ENCODE peak calls at places on chromosomes 6 and 20, in seven cellular contexts. H is psoas muscle; L is naive thymus-derived CD4-positive, alpha-beta T cell; V is lower lobe of right lung; A is uterus; P is transverse colon; Y is tibial nerve. X is an unnamed sample.

GRCh38 chr20:10671850-10672578 is 1.8 kb downstream of the JAG1 start:
- DNase-seq in H (peak; percentile 83), L (no peak), V (peak; percentile 76), A (peak; percentile 80), P (peak; percentile 74), Y (peak; percentile 62), X (no peak)

GRCh38 chr6:5181494-5182287 is 79.1 kb downstream of the LYRM4 start:
- DNase-seq in H (no peak), L (no peak), V (no peak), A (no peak), P (no peak), Y (no peak), X (no peak)

GRCh38 chr6:78062993-78063392 is 410.2 kb downstream of the MEI4 start:
- DNase-seq in H (no peak), L (no peak), V (no peak), A (no peak), P (no peak), Y (no peak), X (no peak)

GRCh38 chr6:69105288-69105687 is 470.2 kb downstream of the ADGRB3 start:
- DNase-seq in H (no peak), L (no peak), V (no peak), A (no peak), P (no peak), Y (no peak), X (no peak)

GRCh38 chr6:26270121-26270861 is 94.7 kb upstream of the BTN3A2 start:
- DNase-seq in H (no peak), L (no peak), V (no peak), A (no peak), P (no peak), Y (no peak), X (no peak)

GRCh38 chr6:132414761-132415160 is 13.5 kb upstream of the MOXD1 start:
- DNase-seq in H (no peak), L (no peak), V (no peak), A (no peak), P (no peak), Y (no peak), X (no peak)

GRCh38 chr6:106419900-106420299 is 59.4 kb downstream of the CRYBG1 start:
- DNase-seq in H (no peak), L (no peak), V (no peak), A (no peak), P (no peak), Y (no peak), X (no peak)

GRCh38 chr6:34138924-34139323 is 7.0 kb downstream of the GRM4 start:
- DNase-seq in H (no peak), L (no peak), V (no peak), A (no peak), P (no peak), Y (no peak), X (no peak)

GRCh38 chr20:37630161-37630560 is 63.7 kb upstream of the CTNNBL1 start:
- DNase-seq in H (no peak), L (no peak), V (no peak), A (no peak), P (no peak), Y (no peak), X (no peak)

GRCh38 chr6:18507561-18507960 is 120.4 kb downstream of the RNF144B start:
- DNase-seq in H (no peak), L (no peak), V (no peak), A (no peak), P (no peak), Y (no peak), X (no peak)

GRCh38 chr6:108961985-108962384 is 113.8 kb downstream of the ARMC2 start:
- DNase-seq in H (no peak), L (no peak), V (no peak), A (no peak), P (no peak), Y (no peak), X (no peak)

GRCh38 chr6:71983131-71983530 is 96.8 kb downstream of the RIMS1 start:
- DNase-seq in H (no peak), L (no peak), V (no peak), A (no peak), P (no peak), Y (no peak), X (no peak)

GRCh38 chr6:131631625-131632284 is 3.7 kb upstream of the MED23 start:
- DNase-seq in H (no peak), L (no peak), V (no peak), A (no peak), P (no peak), Y (no peak), X (no peak)

GRCh38 chr20:15196580-15197255 is 859.3 kb upstream of the FLRT3 start:
- DNase-seq in H (no peak), L (no peak), V (no peak), A (no peak), P (no peak), Y (no peak), X (no peak)

DNA sequence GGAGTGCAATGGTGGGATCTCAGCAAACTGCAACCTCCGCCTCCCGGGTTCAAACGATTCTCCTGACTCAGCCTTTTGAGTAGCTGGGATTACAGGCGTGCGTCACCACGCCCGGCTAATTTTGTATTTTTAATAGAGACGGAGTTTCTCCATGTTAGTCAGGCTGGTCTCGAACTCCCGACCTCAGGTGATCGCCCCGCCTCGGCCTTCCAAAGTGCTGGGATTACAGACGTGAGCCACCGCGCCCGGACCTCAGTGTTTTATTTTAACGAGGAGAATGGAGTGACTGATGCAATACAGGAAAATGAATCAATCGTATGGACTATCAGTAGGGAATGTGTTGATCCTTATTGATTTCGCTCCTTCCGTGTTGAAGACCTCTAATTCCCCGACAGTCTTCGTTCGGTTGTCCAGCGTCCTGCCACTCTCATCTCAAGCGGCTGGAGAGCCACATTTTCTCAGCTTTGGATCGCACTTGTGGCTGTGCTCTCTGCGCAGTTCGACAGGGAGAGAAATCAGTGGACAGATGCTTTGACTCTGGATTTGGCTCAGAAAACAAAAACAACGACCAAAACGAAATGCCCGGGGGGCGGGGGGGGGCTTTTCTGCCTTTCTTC is 166.2 kb downstream of the TRIM27 start:
- DNase-seq in H (no peak), L (no peak), V (no peak), A (no peak), P (no peak), Y (no peak), X (no peak)
- H3K27me3 ChIP-seq in H (no peaks in the 10 kb centered on the region), L (no peaks in the 10 kb centered on the region), V (peaks cover 70% of the 10 kb centered on the region), A (no peaks in the 10 kb centered on the region), P (peaks cover 44% of the 10 kb centered on the region), Y (peaks cover 31% of the 10 kb centered on the region), X (peaks cover 5% of the 10 kb centered on the region)

GRCh38 chr6:53824714-53825113 is 29.9 kb downstream of the LRRC1 start:
- DNase-seq in H (no peak), L (no peak), V (no peak), A (no peak), P (no peak), Y (no peak), X (no peak)
- H3K9me3 ChIP-seq in H (no peaks in the 10 kb centered on the region), L (no peaks in the 10 kb centered on the region), V (no peaks in the 10 kb centered on the region), A (no peaks in the 10 kb centered on the region), P (no peaks in the 10 kb centered on the region), Y (no peaks in the 10 kb centered on the region), X (no peaks in the 10 kb centered on the region)

GRCh38 chr6:134515976-134516375 is 198.1 kb upstream of the SGK1 start:
- DNase-seq in H (no peak), L (no peak), V (no peak), A (no peak), P (no peak), Y (no peak), X (no peak)

GRCh38 chr6:134519456-134519855 is 201.5 kb upstream of the SGK1 start:
- DNase-seq in H (no peak), L (peak; percentile 74), V (peak; percentile 67), A (no peak), P (no peak), Y (no peak), X (no peak)

GRCh38 chr6:134517145-134517658 is 199.3 kb upstream of the SGK1 start:
- DNase-seq in H (peak; percentile 67), L (no peak), V (peak; percentile 87), A (peak; percentile 37), P (no peak), Y (peak; percentile 51), X (no peak)

GRCh38 chr6:134516582-134516981 is 198.7 kb upstream of the SGK1 start:
- DNase-seq in H (no peak), L (no peak), V (no peak), A (no peak), P (no peak), Y (no peak), X (no peak)

GRCh38 chr6:134517863-134518262 is 200.0 kb upstream of the SGK1 start:
- DNase-seq in H (no peak), L (no peak), V (no peak), A (no peak), P (no peak), Y (no peak), X (no peak)
- H3K4me3 ChIP-seq in H (no peak overlapping the region), L (no peak overlapping the region), V (no peak overlapping the region), A (no peak overlapping the region), P (no peak overlapping the region), Y (no peak overlapping the region), X (no peak overlapping the region)

GRCh38 chr6:118720125-118720473 is 68.7 kb upstream of the CEP85L start:
- DNase-seq in H (no peak), L (no peak), V (no peak), A (no peak), P (no peak), Y (no peak), X (no peak)
- H3K27me3 ChIP-seq in H (no peaks in the 10 kb centered on the region), L (no peaks in the 10 kb centered on the region), V (no peaks in the 10 kb centered on the region), A (no peaks in the 10 kb centered on the region), P (no peaks in the 10 kb centered on the region), Y (no peaks in the 10 kb centered on the region), X (no peaks in the 10 kb centered on the region)

GRCh38 chr20:39880890-39881289 is 808.1 kb downstream of the MAFB start:
- DNase-seq in H (no peak), L (no peak), V (no peak), A (no peak), P (no peak), Y (no peak), X (no peak)
- H3K9me3 ChIP-seq in H (no peaks in the 10 kb centered on the region), L (no peaks in the 10 kb centered on the region), V (no peaks in the 10 kb centered on the region), A (no peaks in the 10 kb centered on the region), P (no peaks in the 10 kb centered on the region), Y (peaks cover 5% of the 10 kb centered on the region), X (no peaks in the 10 kb centered on the region)

DNA sequence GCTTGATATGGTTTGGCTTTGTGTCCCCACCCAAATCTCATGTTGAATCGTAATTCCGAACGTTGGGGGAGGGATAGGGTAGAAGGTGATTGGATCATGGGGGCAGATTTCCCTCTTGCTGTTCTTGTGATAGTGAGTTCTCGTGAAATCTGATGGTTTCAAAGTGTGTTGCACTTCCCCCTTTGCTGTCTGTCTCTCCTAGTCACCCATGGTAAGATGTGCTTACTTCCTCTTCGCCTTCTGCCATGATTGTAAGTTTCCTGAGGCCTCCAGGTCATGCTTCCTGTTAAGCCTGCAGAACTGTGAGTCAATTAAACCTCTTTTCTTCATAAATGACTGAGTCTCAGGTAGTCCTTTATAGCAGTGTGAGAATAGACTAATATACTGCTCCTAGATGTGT is 19.9 kb downstream of the PFDN4 start:
- DNase-seq in H (no peak), L (no peak), V (no peak), A (no peak), P (no peak), Y (no peak), X (no peak)
- H3K4me3 ChIP-seq in H (no peak overlapping the region), L (no peak overlapping the region), V (no peak overlapping the region), A (no peak overlapping the region), P (no peak overlapping the region), Y (no peak overlapping the region), X (no peak overlapping the region)

X was measured in effector memory CD4-positive, alpha-beta T cell.